ENCODE peak calls at places on chromosomes 2 and 18, in five cellular contexts. B is MG63, P is right lobe of liver, Y is HFF-Myc, W is body of pancreas. U is an unnamed sample.

GRCh38 chr18:58863539-58864145 is 1.0 kb upstream of the ZNF532 start:
- DNase-seq in B (peak), P (peak), Y (no peak), W (peak), U (no peak)

GRCh38 chr2:70735065-70735464 is 32.9 kb downstream of the ADD2 start:
- DNase-seq in B (no peak), P (no peak), Y (no peak), W (no peak), U (no peak)

GRCh38 chr2:160794926-160795325 is 301.3 kb upstream of the RBMS1 start:
- DNase-seq in B (no peak), P (no peak), Y (no peak), W (no peak), U (no peak)

GRCh38 chr2:157787364-157787938 is 88.7 kb downstream of the ACVR1 start:
- DNase-seq in B (no peak), P (no peak), Y (no peak), W (no peak), U (no peak)

GRCh38 chr2:108933691-108934117 is 55.3 kb downstream of the EDAR start:
- DNase-seq in B (no peak), P (no peak), Y (no peak), W (no peak), U (no peak)

GRCh38 chr18:48947102-48947501 is 3.7 kb downstream of the SMAD7 start:
- DNase-seq in B (no peak), P (no peak), Y (no peak), W (no peak), U (no peak)

GRCh38 chr2:197286805-197287595 is 23.6 kb downstream of the ANKRD44 start:
- DNase-seq in B (peak), P (peak), Y (peak), W (peak), U (peak)

GRCh38 chr18:64488698-64489097 is 339.8 kb upstream of the LINC00305 start:
- DNase-seq in B (no peak), P (no peak), Y (no peak), W (no peak), U (no peak)

GRCh38 chr18:58856881-58857280 is 7.8 kb upstream of the ZNF532 start:
- DNase-seq in B (peak), P (no peak), Y (no peak), W (no peak), U (no peak)

GRCh38 chr18:11859282-11859797 is 8.1 kb downstream of the CHMP1B start:
- DNase-seq in B (no peak), P (no peak), Y (no peak), W (no peak), U (no peak)

GRCh38 chr2:47917562-47917961 is 11.3 kb upstream of the FBXO11 start:
- DNase-seq in B (no peak), P (no peak), Y (no peak), W (no peak), U (no peak)

GRCh38 chr2:113203217-113203530 is 29.4 kb downstream of the PSD4 start:
- DNase-seq in B (no peak), P (no peak), Y (no peak), W (no peak), U (no peak)

GRCh38 chr18:54405290-54405689 is 47.6 kb downstream of the C18orf54 start:
- DNase-seq in B (no peak), P (no peak), Y (no peak), W (no peak), U (no peak)

GRCh38 chr18:44743626-44744025 is 62.9 kb downstream of the SETBP1 start:
- DNase-seq in B (no peak), P (no peak), Y (no peak), W (no peak), U (no peak)
- H3K4me3 ChIP-seq in B (no peak), P (no peak), Y (no peak), W (no peak), U (no peak)

GRCh38 chr2:144509001-144509545 is 10.8 kb downstream of the ZEB2 start:
- DNase-seq in B (no peak), P (no peak), Y (no peak), W (no peak), U (no peak)
- H3K4me3 ChIP-seq in B (peak), P (no peak), Y (no peak), W (no peak), U (no peak)

DNA sequence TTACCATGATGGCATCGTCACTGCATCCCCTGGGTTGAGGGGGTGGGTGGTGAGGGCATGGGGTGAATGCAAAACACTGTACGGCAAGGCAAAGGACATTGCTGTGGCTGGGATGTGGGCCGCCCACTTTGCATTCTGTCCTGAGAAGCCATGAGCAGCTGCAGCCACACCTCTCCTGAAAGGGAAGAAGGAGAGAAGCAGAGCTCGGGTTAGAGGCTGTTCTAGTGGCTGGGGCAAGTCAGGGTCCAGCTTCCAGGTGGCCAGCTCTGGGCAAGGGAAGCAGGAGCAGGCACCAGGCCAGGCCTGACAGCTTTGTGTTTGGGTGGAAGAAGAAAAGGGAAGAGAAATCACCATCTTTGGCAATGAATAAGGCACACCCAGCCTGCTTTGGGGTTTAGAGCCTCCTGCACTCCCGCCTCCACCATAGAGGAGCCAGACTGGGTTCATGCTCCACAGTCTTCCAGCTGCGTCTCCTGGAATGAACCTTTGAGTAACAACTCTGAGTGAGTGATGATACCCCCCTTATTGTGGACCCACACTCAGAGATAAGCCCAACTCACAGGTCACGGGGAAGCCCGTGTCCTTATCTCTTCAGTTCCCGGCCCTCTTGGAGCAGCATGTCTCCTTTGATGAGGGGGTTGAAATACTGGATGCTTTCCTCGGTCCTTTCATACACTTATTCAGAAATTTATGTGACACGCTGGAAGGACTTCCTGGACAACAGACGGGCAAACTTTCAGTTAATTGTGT is 63.5 kb downstream of the INPP4A start:
- DNase-seq in B (no peak), P (no peak), Y (no peak), W (no peak), U (no peak)
- H3K4me3 ChIP-seq in B (no peak), P (no peak), Y (no peak), W (no peak), U (no peak)

DNA sequence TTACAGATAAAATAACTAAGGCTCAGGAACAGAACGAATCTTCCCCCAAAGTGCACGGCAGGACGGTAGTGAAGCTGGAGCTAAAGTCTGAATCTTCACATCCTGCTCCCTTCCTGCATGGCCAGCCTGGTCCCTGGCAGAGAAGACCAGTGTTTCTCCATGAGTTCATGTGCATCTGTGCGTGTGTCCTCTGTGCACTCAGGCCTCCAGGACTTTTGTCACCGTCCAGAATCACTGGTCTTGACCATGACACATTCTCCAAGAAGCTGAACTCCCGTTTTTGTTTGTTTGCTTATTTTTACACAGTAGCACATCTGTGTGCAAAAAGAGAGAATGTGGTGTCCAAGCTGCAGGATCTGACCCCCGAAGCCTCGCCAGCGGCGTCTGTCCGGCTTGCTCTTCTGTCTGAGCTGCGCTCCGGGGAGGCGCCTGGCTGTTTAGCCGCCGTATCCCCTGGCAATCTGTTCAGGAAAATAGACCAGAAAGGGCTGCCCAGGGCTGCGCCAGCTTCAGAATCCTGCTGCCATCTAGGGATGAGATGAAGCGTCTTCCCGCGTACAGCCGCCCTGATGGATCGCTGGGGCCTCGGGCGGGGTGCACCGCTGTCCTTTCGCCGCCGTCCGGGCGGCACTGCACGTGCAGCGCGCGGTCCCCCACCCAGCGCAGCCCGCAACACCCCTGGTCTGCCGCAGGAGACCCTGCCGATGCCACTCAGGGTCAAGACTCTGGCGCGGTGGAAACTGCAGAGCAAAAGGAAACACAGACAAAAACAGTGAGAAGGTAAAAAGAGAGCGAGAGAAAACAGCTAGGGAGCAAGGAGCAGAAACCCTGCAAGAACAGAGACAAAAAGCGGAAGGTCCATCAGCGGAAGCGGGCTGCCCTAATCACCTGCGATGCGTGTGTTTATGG is 2113.6 kb upstream of the PIK3C3 start:
- DNase-seq in B (peak), P (no peak), Y (peak), W (peak), U (peak)
- H3K4me3 ChIP-seq in B (peak), P (no peak), Y (peak), W (no peak), U (peak)

DNA sequence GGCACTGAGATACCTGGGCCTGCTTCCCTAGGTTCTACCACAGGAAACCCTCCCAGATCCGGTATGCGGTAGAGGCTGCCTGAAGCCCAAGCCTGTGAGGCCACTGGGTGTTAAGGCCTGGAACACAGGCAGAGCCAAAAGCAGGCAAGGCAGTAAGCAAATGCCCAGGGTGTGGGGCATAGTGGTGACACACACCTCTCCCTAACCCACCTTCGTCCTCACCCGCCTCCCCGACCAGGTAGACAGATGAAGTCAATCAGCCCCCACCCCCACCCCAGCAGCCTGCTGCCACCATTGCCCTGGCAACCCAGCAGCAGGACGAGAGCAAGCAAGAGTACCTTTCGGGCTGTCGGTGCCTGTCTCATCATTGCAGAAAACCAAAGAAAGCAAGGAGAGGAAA is 6.1 kb downstream of the DCTN1 start:
- DNase-seq in B (no peak), P (no peak), Y (no peak), W (no peak), U (no peak)
- H3K4me3 ChIP-seq in B (no peak), P (no peak), Y (no peak), W (no peak), U (peak)

GRCh38 chr2:12723741-12724463 is 7.2 kb downstream of the TRIB2 start:
- DNase-seq in B (no peak), P (no peak), Y (no peak), W (no peak), U (no peak)
- H3K4me3 ChIP-seq in B (no peak), P (no peak), Y (no peak), W (no peak), U (no peak)

DNA sequence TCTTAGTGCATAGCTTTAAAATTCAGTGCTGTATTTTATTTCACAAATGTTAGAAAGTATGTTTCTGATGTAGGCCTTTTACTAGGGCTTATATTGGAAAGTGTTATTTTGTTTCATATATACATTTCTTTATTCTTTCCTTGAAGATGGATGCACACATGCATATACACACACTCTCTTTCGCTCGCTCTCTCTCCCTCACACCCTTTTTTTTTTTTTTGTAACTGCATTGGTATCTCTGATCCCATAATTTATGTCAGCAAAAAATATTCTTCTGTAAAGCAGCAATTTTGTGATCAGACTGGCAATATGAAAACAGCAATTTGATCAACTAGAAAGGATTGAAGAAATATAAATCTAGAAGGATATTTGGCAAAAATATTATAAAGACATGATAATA is 2.0 kb downstream of the MBD5 start:
- DNase-seq in B (no peak), P (no peak), Y (no peak), W (no peak), U (no peak)
- H3K4me3 ChIP-seq in B (peak), P (no peak), Y (peak), W (no peak), U (peak)

GRCh38 chr2:121161272-121161671 is 123.7 kb downstream of the TFCP2L1 start:
- DNase-seq in B (no peak), P (no peak), Y (no peak), W (no peak), U (no peak)

GRCh38 chr2:121159291-121160144 is 125.5 kb downstream of the TFCP2L1 start:
- DNase-seq in B (no peak), P (no peak), Y (no peak), W (no peak), U (no peak)

GRCh38 chr2:121164042-121164441 is 121.0 kb downstream of the TFCP2L1 start:
- DNase-seq in B (no peak), P (no peak), Y (no peak), W (no peak), U (no peak)

GRCh38 chr2:121162893-121163292 is 122.1 kb downstream of the TFCP2L1 start:
- DNase-seq in B (no peak), P (no peak), Y (no peak), W (no peak), U (no peak)

DNA sequence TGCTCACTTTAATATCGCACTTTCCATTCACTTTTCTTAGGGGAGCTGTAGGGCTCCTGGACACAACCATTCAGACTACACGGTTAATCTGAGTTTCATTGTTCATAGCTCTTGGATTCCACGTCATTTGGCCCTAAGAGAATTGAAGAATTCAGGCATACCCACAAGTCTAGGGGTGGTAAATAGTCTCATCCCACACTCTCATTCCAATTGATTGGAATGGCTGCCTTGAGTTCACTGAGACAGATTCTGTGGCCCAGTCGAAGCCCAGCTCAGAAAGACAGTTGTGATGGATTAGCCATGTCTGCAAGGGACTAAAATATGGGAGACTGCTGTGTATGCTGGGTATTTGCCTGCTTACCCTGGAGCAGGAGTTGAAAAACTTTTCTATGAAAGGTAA is 124.6 kb downstream of the TFCP2L1 start:
- DNase-seq in B (no peak), P (no peak), Y (no peak), W (no peak), U (no peak)
- H3K4me3 ChIP-seq in B (no peak), P (no peak), Y (no peak), W (no peak), U (no peak)

GRCh38 chr2:128537646-128538045 is 219.0 kb upstream of the HS6ST1 start:
- DNase-seq in B (no peak), P (no peak), Y (no peak), W (no peak), U (no peak)
- H3K4me3 ChIP-seq in B (no peak), P (no peak), Y (peak), W (no peak), U (no peak)

GRCh38 chr2:68391869-68392268 is 26.8 kb downstream of the PLEK start:
- DNase-seq in B (no peak), P (no peak), Y (no peak), W (no peak), U (no peak)

GRCh38 chr2:68390600-68390999 is 25.5 kb downstream of the PLEK start:
- DNase-seq in B (no peak), P (no peak), Y (no peak), W (no peak), U (no peak)

GRCh38 chr2:68391099-68391498 is 26.0 kb downstream of the PLEK start:
- DNase-seq in B (no peak), P (no peak), Y (no peak), W (no peak), U (no peak)

GRCh38 chr2:68388772-68389171 is 23.7 kb downstream of the PLEK start:
- DNase-seq in B (no peak), P (no peak), Y (no peak), W (no peak), U (no peak)

GRCh38 chr2:68390114-68390513 is 25.0 kb downstream of the PLEK start:
- DNase-seq in B (no peak), P (no peak), Y (no peak), W (no peak), U (no peak)
- H3K4me3 ChIP-seq in B (no peak), P (no peak), Y (no peak), W (no peak), U (no peak)

U was measured in skeletal muscle cell.